ENCODE peak calls at places on chromosomes 2 and 18, in six cellular contexts. D is progenitor cell of endocrine pancreas, Q is mammary epithelial cell, P is SHP77 treated with DMSO at 0.1 percent for 48 hours, X is ecto neural progenitor cell, L is NCI-H2171 treated with DMSO at 0.1 percent for 48 hours. Y is an unnamed sample.

GRCh38 chr2:207155516-207155915 is 10.2 kb downstream of the KLF7 start:
- DNase-seq in D (no peak), Q (no peak), P (no peak), X (no peak), L (no peak), Y (no peak)

GRCh38 chr2:239832995-239833727 is 192.0 kb downstream of the NDUFA10 start:
- DNase-seq in D (peak; percentile 5), Q (no peak), P (no peak), X (no peak), L (no peak), Y (no peak)

GRCh38 chr18:77100751-77101355 is 31.7 kb downstream of the MBP start:
- DNase-seq in D (no peak), Q (peak; percentile 85), P (no peak), X (no peak), L (no peak), Y (no peak)

GRCh38 chr2:216365518-216365917 is 6.8 kb downstream of the MARCHF4 start:
- DNase-seq in D (no peak), Q (no peak), P (no peak), X (no peak), L (no peak), Y (no peak)

GRCh38 chr18:68181956-68182355 is 533.0 kb downstream of the TMX3 start:
- DNase-seq in D (no peak), Q (peak; percentile 4), P (no peak), X (no peak), L (no peak), Y (no peak)

GRCh38 chr2:240857039-240858008 is 11.3 kb upstream of the AGXT start:
- DNase-seq in D (no peak), Q (no peak), P (peak; percentile 39), X (no peak), L (peak; percentile 1), Y (peak; percentile 91)

GRCh38 chr2:80715433-80715832 is 410.9 kb upstream of the LRRTM1 start:
- DNase-seq in D (no peak), Q (no peak), P (no peak), X (no peak), L (no peak), Y (no peak)

GRCh38 chr18:74774486-74774885 is 176.8 kb downstream of the ZNF407 start:
- DNase-seq in D (no peak), Q (no peak), P (no peak), X (no peak), L (no peak), Y (no peak)

GRCh38 chr2:206526416-206526815 is 83.1 kb downstream of the ADAM23 start:
- DNase-seq in D (no peak), Q (no peak), P (no peak), X (no peak), L (peak; percentile 17), Y (peak; percentile 39)

GRCh38 chr2:22737144-22737543 is 647.8 kb upstream of the KLHL29 start:
- DNase-seq in D (no peak), Q (no peak), P (no peak), X (no peak), L (no peak), Y (no peak)

GRCh38 chr2:104658149-104658839 is 195.6 kb upstream of the POU3F3 start:
- DNase-seq in D (no peak), Q (no peak), P (no peak), X (peak; percentile 64), L (no peak), Y (no peak)

GRCh38 chr18:12321331-12321730 is 13.3 kb downstream of the TUBB6 start:
- DNase-seq in D (no peak), Q (no peak), P (no peak), X (no peak), L (no peak), Y (no peak)

GRCh38 chr2:48504647-48505327 is 25.2 kb upstream of the STON1 start:
- DNase-seq in D (no peak), Q (no peak), P (no peak), X (no peak), L (no peak), Y (no peak)

GRCh38 chr2:134432438-134432883 is 178.6 kb downstream of the MGAT5 start:
- DNase-seq in D (no peak), Q (no peak), P (no peak), X (no peak), L (no peak), Y (no peak)

GRCh38 chr18:51655327-51655698 is 457.8 kb upstream of the MEX3C start:
- DNase-seq in D (no peak), Q (no peak), P (no peak), X (no peak), L (peak; percentile 60), Y (no peak)

GRCh38 chr18:79400091-79400590 is 4.4 kb downstream of the NFATC1 start:
- DNase-seq in D (no peak), Q (no peak), P (no peak), X (peak; percentile 76), L (no peak), Y (no peak)

GRCh38 chr2:25814681-25815080 is 63.6 kb downstream of the ASXL2 start:
- DNase-seq in D (no peak), Q (peak; percentile 29), P (no peak), X (no peak), L (no peak), Y (no peak)

GRCh38 chr2:1563084-1563857 is 150.0 kb downstream of the TPO start:
- DNase-seq in D (no peak), Q (no peak), P (no peak), X (no peak), L (no peak), Y (no peak)

GRCh38 chr18:58247363-58247834 is 203.4 kb downstream of the NEDD4L start:
- DNase-seq in D (no peak), Q (no peak), P (no peak), X (no peak), L (peak; percentile 42), Y (no peak)

GRCh38 chr2:24359701-24360049 is 661 bp downstream of the ITSN2 start:
- DNase-seq in D (no peak), Q (peak; percentile 60), P (no peak), X (no peak), L (peak; percentile 38), Y (no peak)

GRCh38 chr2:174013310-174013751 is 48.2 kb upstream of the SP3 start:
- DNase-seq in D (no peak), Q (no peak), P (no peak), X (peak; percentile 68), L (no peak), Y (no peak)

GRCh38 chr2:235634435-235635152 is 140.8 kb downstream of the AGAP1 start:
- DNase-seq in D (no peak), Q (no peak), P (no peak), X (no peak), L (no peak), Y (no peak)